ENCODE peak calls at places on chromosomes 4 and X, in four cellular contexts. L is HCT116, N is hepatocyte, O is GM23248. V is an unnamed sample. For H3K4me1, the result is how much of the 10 kb centered on the place peaks cover.

GRCh38 chr4:136336479-136336878 is 1195.8 kb downstream of the PCDH18 start:
- DNase-seq in N (no peak), L (no peak), O (no peak), V (no peak)

GRCh38 chrX:135327299-135327698 is 18.0 kb downstream of the ETDC start:
- DNase-seq in L (no peak), O (peak), N (no peak), V (peak)

GRCh38 chr4:170476351-170476750 is 386.6 kb upstream of the AADAT start:
- DNase-seq in L (no peak), N (no peak), O (peak), V (peak)

GRCh38 chr4:82561745-82562552 is at the start of gene TMEM150C:
- DNase-seq in L (no peak), N (peak), O (peak), V (peak)

GRCh38 chrX:134388161-134389109 is 71.5 kb upstream of the HPRT1 start:
- DNase-seq in L (no peak), N (no peak), O (no peak), V (no peak)

GRCh38 chrX:41857670-41858069 is 65.7 kb downstream of the CASK start:
- DNase-seq in O (no peak), N (no peak), L (no peak), V (no peak)

GRCh38 chr4:52234539-52235174 is 183.6 kb downstream of the SPATA18 start:
- DNase-seq in N (peak), O (peak), L (peak), V (peak)

GRCh38 chrX:118975831-118976598 is 1.6 kb downstream of the LONRF3 start:
- DNase-seq in O (peak), L (no peak), N (peak), V (peak)

GRCh38 chrX:130159776-130160175 is 5.9 kb downstream of the AIFM1 start:
- DNase-seq in N (no peak), O (no peak), L (no peak), V (no peak)

GRCh38 chr4:107153956-107154355 is 117.8 kb upstream of the DKK2 start:
- DNase-seq in O (no peak), L (no peak), N (no peak), V (no peak)

GRCh38 chr4:25923745-25924144 is 9.7 kb downstream of the SMIM20 start:
- DNase-seq in O (no peak), L (no peak), N (no peak), V (no peak)

GRCh38 chrX:68098431-68098830 is 334.9 kb downstream of the OPHN1 start:
- DNase-seq in L (no peak), O (no peak), N (no peak), V (no peak)

GRCh38 chr4:42151568-42152506 is 618 bp downstream of the BEND4 start:
- DNase-seq in O (peak), N (peak), L (no peak), V (no peak)

GRCh38 chr4:169335331-169335730 is 64.6 kb upstream of the SH3RF1 start:
- DNase-seq in L (no peak), N (peak), O (peak), V (peak)

GRCh38 chr4:182065255-182065654 is 177.9 kb upstream of the TENM3 start:
- DNase-seq in N (no peak), L (no peak), O (no peak), V (no peak)

GRCh38 chr4:36292551-36293188 is 11.3 kb downstream of the DTHD1 start:
- DNase-seq in L (no peak), N (no peak), O (peak), V (no peak)

GRCh38 chr4:101790521-101791188 is at the start of gene BANK1:
- DNase-seq in O (no peak), L (peak), N (peak), V (peak)

GRCh38 chr4:7514281-7514680 is 79.6 kb upstream of the PSAPL1 start:
- DNase-seq in L (no peak), N (no peak), O (no peak), V (no peak)

GRCh38 chr4:155079866-155080265 is 128.6 kb upstream of the NPY2R start:
- DNase-seq in N (no peak), L (no peak), O (no peak), V (peak)

GRCh38 chr4:159368320-159368719 is 265.4 kb downstream of the RAPGEF2 start:
- DNase-seq in O (peak), N (no peak), L (no peak), V (no peak)

GRCh38 chr4:85127653-85128052 is 161.2 kb upstream of the WDFY3 start:
- DNase-seq in O (peak), L (peak), N (peak), V (peak)
- TF ChIP-seq EZH2phosphoT487 in O (no peak), L (no peak), N (no peak), V (no peak)

DNA sequence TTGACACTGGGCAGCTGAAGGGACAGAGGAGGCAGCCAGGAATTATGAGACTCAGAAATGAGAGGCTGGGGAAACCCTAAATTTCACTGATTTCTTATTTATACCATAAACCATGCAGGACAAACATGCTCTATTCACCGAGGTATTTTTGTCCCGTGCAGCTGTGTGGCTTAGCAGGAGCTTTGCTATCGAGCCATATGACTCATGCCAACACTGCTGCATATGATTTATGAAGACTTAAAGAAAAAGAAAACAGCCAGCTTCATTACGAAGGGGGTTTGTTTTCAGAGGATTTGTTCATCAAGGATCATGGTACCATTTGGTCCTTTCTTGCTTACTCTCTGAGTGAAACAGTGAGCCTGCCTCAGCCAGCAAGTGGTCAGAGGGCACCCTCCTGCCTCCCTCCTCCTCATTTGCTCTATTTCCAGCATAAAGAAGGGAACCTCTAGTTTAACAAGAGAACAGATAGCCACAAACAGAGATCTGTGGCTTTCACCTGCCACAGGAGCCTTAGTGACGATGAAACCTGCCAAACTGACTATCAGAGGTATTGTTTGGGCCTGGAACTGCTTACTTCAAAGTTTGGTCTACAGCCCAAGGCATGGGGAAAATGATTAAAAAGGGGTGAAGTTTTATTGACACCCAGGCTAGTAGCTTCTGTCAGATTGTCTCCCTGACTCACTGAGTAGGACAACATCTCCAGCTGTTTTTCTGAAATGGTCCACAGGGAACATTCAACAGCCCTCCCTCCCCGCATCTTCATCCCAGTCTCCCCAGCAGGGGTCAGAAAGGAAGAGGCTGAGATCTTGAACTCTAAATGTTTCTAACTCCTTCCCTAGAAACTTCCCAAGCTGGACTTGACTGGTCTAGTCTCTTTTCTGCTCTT is 80.1 kb upstream of the MAML3 start:
- DNase-seq in O (peak), L (no peak), N (peak), V (peak)
- H3K4me1 ChIP-seq in O (under half), L (under half), N (under half), V (under half)

GRCh38 chrX:3962511-3963350 is 249.3 kb upstream of the PRKX start:
- DNase-seq in L (no peak), N (peak), O (peak), V (peak)
- TF ChIP-seq EZH2phosphoT487 in L (no peak), N (no peak), O (no peak), V (no peak)

GRCh38 chr4:5198586-5198985 is 147.3 kb downstream of the STK32B start:
- DNase-seq in N (no peak), O (no peak), L (no peak), V (no peak)
- H3K4me1 ChIP-seq in N (under half), O (under half), L (under half), V (under half)

DNA sequence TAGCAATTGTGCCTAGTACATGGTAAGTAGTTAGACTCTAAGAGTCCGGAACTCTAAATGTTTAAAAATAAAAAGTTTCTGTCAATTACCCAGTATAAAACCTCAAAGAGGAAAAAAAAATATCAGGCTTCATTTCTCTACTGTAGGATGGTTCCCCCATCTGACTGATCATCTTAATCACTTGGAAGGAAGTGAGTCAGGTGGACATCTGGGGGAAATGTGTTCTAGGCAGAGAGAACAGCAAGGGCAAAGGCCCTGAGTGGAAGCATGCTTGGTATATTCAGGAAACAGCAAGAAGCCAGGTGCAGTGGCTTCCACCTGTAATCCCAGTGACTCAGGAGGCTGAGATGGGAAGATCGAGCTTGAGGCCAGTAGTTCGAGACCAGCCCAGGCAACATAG is 2.9 kb upstream of the EIF1AX start:
- DNase-seq in N (no peak), O (peak), L (no peak), V (peak)
- TF ChIP-seq EZH2phosphoT487 in N (no peak), O (no peak), L (no peak), V (no peak)

GRCh38 chr4:153497091-153497531 is 31.0 kb downstream of the TMEM131L start:
- DNase-seq in N (peak), O (peak), L (no peak), V (peak)

GRCh38 chr4:153494562-153494961 is 28.4 kb downstream of the TMEM131L start:
- DNase-seq in L (no peak), N (no peak), O (no peak), V (no peak)

GRCh38 chr4:153499005-153499404 is 32.8 kb downstream of the TMEM131L start:
- DNase-seq in N (no peak), L (no peak), O (no peak), V (no peak)

GRCh38 chr4:153497988-153498967 is 32.1 kb downstream of the TMEM131L start:
- DNase-seq in N (peak), O (peak), L (no peak), V (no peak)

DNA sequence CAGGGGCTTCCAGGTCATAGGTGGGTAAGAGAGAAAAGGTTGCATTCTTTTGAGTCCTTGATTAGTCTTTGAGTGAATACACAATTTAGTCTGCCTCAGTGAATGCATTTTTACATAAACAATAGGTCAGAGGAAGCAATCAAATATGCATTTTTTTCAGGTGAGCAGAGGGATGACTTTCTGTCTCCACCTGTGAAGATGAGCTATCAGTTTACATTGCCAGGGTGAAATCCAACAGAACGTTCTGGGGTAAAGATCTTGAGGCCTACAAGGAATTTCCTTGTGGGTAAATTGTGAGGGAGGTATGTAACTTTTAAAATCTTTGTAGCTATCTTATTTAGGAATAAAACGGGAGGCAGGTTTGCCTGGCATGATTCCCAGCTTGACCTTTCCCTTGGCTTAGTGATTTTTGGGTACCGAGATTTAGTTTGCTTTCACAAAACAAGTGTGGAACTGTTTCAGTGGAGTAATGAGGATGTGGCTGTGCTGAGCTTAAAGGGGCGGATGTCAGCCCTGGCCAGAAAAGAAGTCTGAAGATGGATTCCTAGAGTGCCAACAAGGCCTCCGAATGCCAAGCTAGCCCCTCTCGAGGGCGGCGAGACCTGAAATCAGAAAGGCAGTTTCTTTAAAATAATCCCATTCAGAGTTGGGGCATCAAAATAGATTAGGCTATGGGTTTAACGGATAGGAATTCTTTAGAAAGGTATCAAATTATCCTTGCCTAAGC is 29.5 kb downstream of the TMEM131L start:
- DNase-seq in L (no peak), N (no peak), O (no peak), V (peak)
- H3K4me1 ChIP-seq in L (under half), N (under half), O (under half), V (under half)

GRCh38 chr4:77352192-77352591 is 195.2 kb downstream of the CCNG2 start:
- DNase-seq in O (no peak), N (no peak), L (no peak), V (no peak)

GRCh38 chr4:77349361-77349760 is 192.4 kb downstream of the CCNG2 start:
- DNase-seq in O (peak), N (no peak), L (no peak), V (no peak)

GRCh38 chr4:77348815-77349214 is 191.8 kb downstream of the CCNG2 start:
- DNase-seq in L (no peak), N (no peak), O (no peak), V (no peak)

GRCh38 chr4:77347341-77347740 is 190.3 kb downstream of the CCNG2 start:
- DNase-seq in N (peak), O (no peak), L (no peak), V (no peak)

DNA sequence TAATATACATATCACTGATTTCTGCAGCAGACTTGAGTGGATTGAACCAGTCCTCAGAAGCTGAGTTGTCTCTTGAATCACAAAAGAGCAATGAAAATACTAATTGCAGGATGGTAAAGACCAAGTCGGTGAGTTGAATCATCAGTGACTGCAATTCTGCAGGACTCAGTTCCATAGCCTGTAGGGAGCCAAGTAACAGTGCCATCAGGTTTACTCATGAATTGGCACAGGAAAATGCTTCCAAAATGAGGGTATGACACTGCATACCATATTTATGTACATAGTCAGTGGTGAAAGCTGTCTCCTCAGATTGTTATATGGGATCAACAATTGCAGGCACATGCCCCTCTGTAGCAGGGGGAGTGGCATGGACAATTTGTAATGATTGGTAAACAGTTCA is 192.8 kb downstream of the CCNG2 start:
- DNase-seq in O (peak), L (no peak), N (no peak), V (peak)
- TF ChIP-seq EZH2phosphoT487 in O (no peak), L (no peak), N (no peak), V (no peak)

DNA sequence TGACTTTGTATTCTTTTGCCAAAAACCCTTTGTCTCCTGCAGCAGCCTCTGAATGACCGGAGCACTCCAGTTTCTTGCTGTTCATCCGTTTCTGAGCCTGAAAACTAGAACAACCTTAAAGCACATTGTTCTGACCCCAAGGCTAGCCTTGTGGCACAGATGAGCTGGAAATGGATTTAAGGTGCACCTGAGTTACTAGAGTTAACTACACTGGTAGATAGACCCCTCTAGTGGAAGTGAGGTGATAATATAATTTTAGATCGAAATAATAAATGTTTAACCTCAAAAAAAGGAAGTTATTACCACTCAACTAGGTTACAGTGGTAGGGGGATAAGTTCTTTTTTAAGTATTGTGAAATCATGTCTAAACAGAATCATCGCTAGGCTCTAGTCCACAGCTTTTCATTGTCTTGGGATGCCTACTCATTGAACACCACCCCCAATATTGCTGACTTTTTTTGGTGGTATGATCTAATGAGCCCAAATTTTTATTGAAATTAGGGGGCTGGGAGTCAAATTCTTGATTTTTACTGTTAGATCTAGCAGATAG is 2.7 kb downstream of the PLS3 start:
- DNase-seq in N (no peak), O (peak), L (no peak), V (peak)
- H3K4me1 ChIP-seq in N (under half), O (under half), L (under half), V (under half)

GRCh38 chr4:139658983-139659382 is 6.6 kb upstream of the MGST2 start:
- DNase-seq in L (no peak), O (no peak), N (no peak), V (no peak)

GRCh38 chr4:139659735-139660424 is 5.7 kb upstream of the MGST2 start:
- DNase-seq in L (no peak), O (no peak), N (no peak), V (no peak)

GRCh38 chr4:139658185-139658584 is 7.4 kb upstream of the MGST2 start:
- DNase-seq in O (no peak), N (no peak), L (no peak), V (no peak)

GRCh38 chr4:139663561-139664138 is 2.0 kb upstream of the MGST2 start:
- DNase-seq in O (no peak), L (no peak), N (no peak), V (no peak)

DNA sequence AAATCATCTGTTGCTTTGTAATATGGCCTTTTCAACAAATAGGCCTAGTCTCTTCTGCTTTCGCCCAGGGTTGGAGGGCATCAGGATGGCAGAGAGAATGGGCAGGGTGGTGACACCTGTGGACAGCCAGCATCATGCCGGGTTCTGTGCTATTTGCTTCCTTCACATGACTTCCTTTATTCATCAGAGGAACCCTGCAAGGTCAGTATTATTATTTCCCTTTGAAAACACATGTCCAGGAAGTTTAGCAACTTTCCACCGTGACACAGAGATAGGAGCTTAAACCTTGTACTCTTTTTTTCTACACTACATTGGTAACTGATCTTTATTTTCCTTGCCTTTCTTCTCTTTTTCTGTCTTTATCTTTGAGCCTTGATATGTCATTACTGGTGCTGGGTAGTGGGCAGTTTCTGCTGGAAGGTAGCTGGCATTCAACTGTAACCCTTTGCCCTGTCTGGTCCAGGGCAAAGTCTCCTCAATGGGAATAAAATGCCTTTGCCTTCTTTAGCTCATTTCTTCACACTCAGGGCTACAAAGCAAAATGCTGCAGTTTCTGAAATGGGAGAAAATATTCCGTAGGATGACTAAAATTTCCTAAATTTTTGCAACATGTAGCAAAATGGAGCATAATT is 5.0 kb upstream of the MGST2 start:
- DNase-seq in L (no peak), N (peak), O (no peak), V (no peak)
- TF ChIP-seq EZH2phosphoT487 in L (no peak), N (no peak), O (no peak), V (no peak)

GRCh38 chr4:10028910-10029309 is 7.6 kb upstream of the SLC2A9 start:
- DNase-seq in N (no peak), O (peak), L (no peak), V (peak)

GRCh38 chr4:10026485-10026884 is 5.2 kb upstream of the SLC2A9 start:
- DNase-seq in O (no peak), L (no peak), N (no peak), V (no peak)

GRCh38 chr4:10031663-10032590 is 10.6 kb upstream of the SLC2A9 start:
- DNase-seq in L (no peak), O (no peak), N (no peak), V (no peak)

GRCh38 chr4:10030946-10031662 is 9.8 kb upstream of the SLC2A9 start:
- DNase-seq in N (no peak), O (no peak), L (no peak), V (no peak)

DNA sequence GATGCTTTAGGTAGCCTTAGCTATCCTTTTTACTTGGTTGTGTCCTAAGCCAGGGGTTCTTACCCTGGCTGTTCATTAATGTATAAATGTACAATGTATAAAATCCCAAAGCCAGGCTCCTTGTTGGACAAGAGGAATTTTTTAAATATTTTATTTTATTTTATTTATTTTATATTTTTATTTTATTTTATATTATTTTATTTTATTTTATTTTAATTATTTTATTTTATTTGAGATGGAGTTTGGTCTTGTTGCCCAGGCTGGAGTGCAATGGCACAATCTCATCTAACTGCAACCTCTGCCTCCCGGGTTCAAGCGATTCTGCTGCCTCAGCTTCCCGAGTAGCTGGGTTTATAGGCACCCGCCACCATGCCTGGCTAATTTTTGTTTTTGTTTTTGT is 8.1 kb upstream of the SLC2A9 start:
- DNase-seq in O (no peak), N (no peak), L (no peak), V (no peak)
- H3K4me1 ChIP-seq in O (under half), N (under half), L (under half), V (under half)